ENCODE peak calls at places on chromosomes 3 and 15, in five cellular contexts. B is renal cortical epithelial cell, Y is EL, U is mucosa of descending colon, M is sciatic nerve. N is an unnamed sample.

GRCh38 chr3:147421184-147421912 is 12.2 kb downstream of the ZIC1 start:
- DNase-seq in B (no peak), Y (peak), U (no peak), M (no peak), N (no peak)

GRCh38 chr3:185216587-185216918 is 37.3 kb downstream of the EHHADH start:
- DNase-seq in B (peak), Y (no peak), U (no peak), M (no peak), N (peak)

GRCh38 chr3:161339517-161340500 is 31.5 kb downstream of the SPTSSB start:
- DNase-seq in B (no peak), Y (no peak), U (no peak), M (no peak), N (no peak)

GRCh38 chr3:121951291-121951690 is 57.1 kb downstream of the SLC15A2 start:
- DNase-seq in B (peak), Y (no peak), U (no peak), M (no peak), N (no peak)

GRCh38 chr15:78072080-78072892 is 5.2 kb downstream of the TBC1D2B start:
- DNase-seq in B (peak), Y (peak), U (no peak), M (no peak), N (no peak)

GRCh38 chr15:101499863-101500713 is 10.6 kb upstream of the PCSK6 start:
- DNase-seq in B (peak), Y (no peak), U (peak), M (peak), N (peak)

GRCh38 chr3:110608566-110608965 is 463.1 kb upstream of the NECTIN3 start:
- DNase-seq in B (peak), Y (peak), U (no peak), M (no peak), N (peak)

GRCh38 chr3:13420051-13420816 is at the start of gene NUP210:
- DNase-seq in B (no peak), Y (no peak), U (peak), M (no peak), N (no peak)

GRCh38 chr3:46935168-46935858 is 41.2 kb downstream of the CCDC12 start:
- DNase-seq in B (peak), Y (peak), U (no peak), M (peak), N (peak)

GRCh38 chr3:4695846-4696245 is 202.7 kb downstream of the ITPR1 start:
- DNase-seq in B (no peak), Y (no peak), U (no peak), M (no peak), N (no peak)

GRCh38 chr3:31170932-31171670 is 276.6 kb upstream of the GADL1 start:
- DNase-seq in B (peak), Y (peak), U (no peak), M (no peak), N (peak)

GRCh38 chr3:127822836-127823589 is 698 bp upstream of the MGLL start:
- DNase-seq in B (no peak), Y (peak), U (peak), M (peak), N (no peak)

GRCh38 chr15:37056168-37056893 is 44.0 kb downstream of the MEIS2 start:
- DNase-seq in B (peak), Y (no peak), U (no peak), M (no peak), N (no peak)

GRCh38 chr15:40081691-40082194 is 26.9 kb downstream of the BMF start:
- DNase-seq in B (peak), Y (peak), U (peak), M (peak), N (peak)

GRCh38 chr3:148331111-148331818 is 366.4 kb upstream of the AGTR1 start:
- DNase-seq in B (no peak), Y (no peak), U (no peak), M (no peak), N (no peak)

GRCh38 chr3:61820306-61820992 is 259.1 kb downstream of the PTPRG start:
- DNase-seq in B (no peak), Y (no peak), U (no peak), M (no peak), N (no peak)

GRCh38 chr3:52352566-52352965 is 36.4 kb downstream of the DNAH1 start:
- DNase-seq in B (no peak), Y (no peak), U (peak), M (no peak), N (no peak)

GRCh38 chr3:181921220-181921619 is 209.5 kb downstream of the SOX2 start:
- DNase-seq in B (no peak), Y (no peak), U (no peak), M (no peak), N (no peak)

GRCh38 chr3:30311781-30312180 is 294.6 kb upstream of the TGFBR2 start:
- DNase-seq in B (no peak), Y (no peak), U (no peak), M (no peak), N (no peak)

GRCh38 chr3:18847583-18848197 is 300.6 kb upstream of the KCNH8 start:
- DNase-seq in B (peak), Y (no peak), U (no peak), M (no peak), N (peak)

GRCh38 chr3:5017953-5018531 is 38.8 kb downstream of the BHLHE40 start:
- DNase-seq in B (peak), Y (no peak), U (peak), M (peak), N (peak)

GRCh38 chr3:135905058-135905724 is 60.3 kb upstream of the PPP2R3A start:
- DNase-seq in B (peak), Y (peak), U (no peak), M (no peak), N (no peak)

GRCh38 chr3:77042892-77043291 is 3.0 kb downstream of the ROBO2 start:
- DNase-seq in B (no peak), Y (no peak), U (no peak), M (no peak), N (no peak)

GRCh38 chr15:75454471-75455418 is 3.3 kb upstream of the SIN3A start:
- DNase-seq in B (no peak), Y (no peak), U (peak), M (peak), N (no peak)

GRCh38 chr3:39917060-39917773 is 107.8 kb downstream of the MYRIP start:
- DNase-seq in B (peak), Y (peak), U (no peak), M (no peak), N (no peak)

GRCh38 chr3:40258555-40258954 is 51.0 kb upstream of the EIF1B start:
- DNase-seq in B (peak), Y (peak), U (no peak), M (no peak), N (peak)

GRCh38 chr3:66297917-66298316 is 77.1 kb downstream of the SLC25A26 start:
- DNase-seq in B (peak), Y (peak), U (no peak), M (no peak), N (peak)

GRCh38 chr3:178159691-178160090 is 376.5 kb upstream of the KCNMB2 start:
- DNase-seq in B (no peak), Y (no peak), U (no peak), M (no peak), N (peak)

GRCh38 chr3:38620236-38620635 is 29.3 kb downstream of the SCN5A start:
- DNase-seq in B (no peak), Y (no peak), U (no peak), M (no peak), N (no peak)

GRCh38 chr3:156579427-156579851 is 24.5 kb upstream of the SSR3 start:
- DNase-seq in B (no peak), Y (no peak), U (no peak), M (no peak), N (no peak)

GRCh38 chr3:18634451-18634850 is 209.3 kb upstream of the SATB1 start:
- DNase-seq in B (no peak), Y (no peak), U (no peak), M (no peak), N (no peak)

GRCh38 chr3:180250172-180250571 is 213.4 kb upstream of the PEX5L start:
- DNase-seq in B (peak), Y (peak), U (no peak), M (no peak), N (peak)

GRCh38 chr3:42019953-42020260 is 58.0 kb upstream of the ULK4 start:
- DNase-seq in B (no peak), Y (no peak), U (no peak), M (no peak), N (no peak)

GRCh38 chr3:30779686-30780287 is 114.7 kb downstream of the GADL1 start:
- DNase-seq in B (peak), Y (peak), U (no peak), M (no peak), N (no peak)